ENCODE peak calls at places on chromosomes 13 and 19, in five cellular contexts. G, V, K, B and I are unnamed samples.

GRCh38 chr13:49020940-49021548 is 45.3 kb downstream of the FNDC3A start:
- DNase-seq in G (no peak), V (no peak), K (no peak), B (no peak), I (no peak)

GRCh38 chr13:73171926-73172325 is 113.1 kb downstream of the KLF5 start:
- DNase-seq in G (no peak), V (no peak), K (no peak), B (no peak), I (no peak)

GRCh38 chr13:67390462-67391093 is 160.4 kb upstream of the PCDH9 start:
- DNase-seq in G (no peak), V (no peak), K (no peak), B (no peak), I (no peak)

GRCh38 chr13:21988624-21989023 is 317.8 kb downstream of the FGF9 start:
- DNase-seq in G (no peak), V (no peak), K (no peak), B (no peak), I (no peak)

GRCh38 chr19:39341122-39341719 is 1.0 kb upstream of the SAMD4B start:
- DNase-seq in G (peak), V (no peak), K (peak), B (peak), I (no peak)

GRCh38 chr13:78137404-78138142 is 218.9 kb upstream of the EDNRB start:
- DNase-seq in G (peak), V (peak), K (peak), B (peak), I (peak)

GRCh38 chr13:110445722-110446569 is 115.6 kb downstream of the RAB20 start:
- DNase-seq in G (no peak), V (no peak), K (no peak), B (no peak), I (no peak)

GRCh38 chr19:30666301-30666803 is 294.2 kb downstream of the ZNF536 start:
- DNase-seq in G (peak), V (no peak), K (peak), B (peak), I (peak)

GRCh38 chr13:60620611-60621395 is 223.8 kb downstream of the TDRD3 start:
- DNase-seq in G (no peak), V (no peak), K (no peak), B (no peak), I (no peak)

GRCh38 chr13:85148009-85148408 is 651.2 kb downstream of the SLITRK6 start:
- DNase-seq in G (no peak), V (no peak), K (no peak), B (no peak), I (peak)

GRCh38 chr19:42196011-42197001 is 21.2 kb downstream of the DEDD2 start:
- DNase-seq in G (peak), V (no peak), K (no peak), B (peak), I (no peak)

GRCh38 chr19:18220632-18221275 is 5.5 kb downstream of the PDE4C start:
- DNase-seq in G (peak), V (no peak), K (no peak), B (peak), I (no peak)

GRCh38 chr19:49436381-49437017 is 4.8 kb downstream of the SLC17A7 start:
- DNase-seq in G (peak), V (no peak), K (peak), B (peak), I (no peak)

GRCh38 chr19:12872941-12873890 is 8.0 kb downstream of the DNASE2 start:
- DNase-seq in G (peak), V (no peak), K (peak), B (peak), I (peak)

GRCh38 chr13:36259361-36260137 is 38.1 kb downstream of the CCDC169 start:
- DNase-seq in G (peak), V (no peak), K (no peak), B (no peak), I (no peak)

GRCh38 chr19:53772943-53773342 is 51.2 kb downstream of the NLRP12 start:
- DNase-seq in G (peak), V (no peak), K (peak), B (peak), I (peak)

GRCh38 chr19:40217921-40218890 is at the start of gene TTC9B:
- DNase-seq in G (peak), V (no peak), K (peak), B (peak), I (no peak)

GRCh38 chr19:40815223-40815622 is 16.2 kb downstream of the EGLN2 start:
- DNase-seq in G (no peak), V (no peak), K (no peak), B (no peak), I (no peak)

GRCh38 chr13:42999491-42999890 is 7.5 kb upstream of the EPSTI1 start:
- DNase-seq in G (no peak), V (no peak), K (no peak), B (no peak), I (no peak)

GRCh38 chr19:56253737-56254136 is 18.8 kb upstream of the EDDM13 start:
- DNase-seq in G (peak), V (no peak), K (peak), B (no peak), I (peak)

GRCh38 chr13:52412128-52412527 is 6.2 kb upstream of the THSD1 start:
- DNase-seq in G (no peak), V (no peak), K (no peak), B (no peak), I (no peak)

GRCh38 chr19:35348909-35349611 is 1.4 kb downstream of the FFAR1 start:
- DNase-seq in G (no peak), V (no peak), K (no peak), B (peak), I (no peak)

GRCh38 chr19:43465468-43466120 is at the start of gene LYPD3:
- DNase-seq in G (no peak), V (no peak), K (no peak), B (peak), I (no peak)

GRCh38 chr13:40220299-40220935 is 446.0 kb downstream of the FOXO1 start:
- DNase-seq in G (no peak), V (no peak), K (no peak), B (no peak), I (no peak)

GRCh38 chr13:30607908-30608307 is 9.8 kb upstream of the USPL1 start:
- DNase-seq in G (no peak), V (peak), K (no peak), B (no peak), I (no peak)

GRCh38 chr13:24900507-24900906 is 136.5 kb downstream of the RNF17 start:
- DNase-seq in G (no peak), V (no peak), K (no peak), B (no peak), I (no peak)

DNA sequence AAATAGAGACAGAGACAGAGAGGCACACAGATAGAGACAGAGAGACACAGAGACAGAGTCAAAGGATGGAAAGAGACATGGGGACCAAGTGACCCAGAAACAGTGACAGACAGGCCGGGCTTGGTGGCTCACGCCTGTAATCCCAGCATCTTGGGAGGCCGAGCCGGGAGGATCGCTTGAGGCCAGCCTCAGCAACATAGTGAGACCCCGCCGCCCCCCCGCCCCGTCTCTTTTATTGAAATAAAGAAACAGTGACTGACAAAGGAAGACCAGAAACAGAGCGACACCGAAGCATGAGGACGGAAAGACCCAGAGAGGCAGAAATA is 848 bp upstream of the NECTIN2 start:
- DNase-seq in G (no peak), V (no peak), K (no peak), B (peak), I (no peak)
- H3K27ac ChIP-seq in G (peak), V (no peak), K (no peak), B (peak), I (peak)

GRCh38 chr13:111980146-111980929 is 86.6 kb upstream of the SOX1 start:
- DNase-seq in G (no peak), V (no peak), K (no peak), B (no peak), I (no peak)
- H3K9ac ChIP-seq in G (no peak), V (no peak), K (no peak), B (no peak), I (no peak)

GRCh38 chr19:46355991-46356669 is 9.2 kb downstream of the PPP5C start:
- DNase-seq in G (no peak), V (no peak), K (no peak), B (no peak), I (no peak)

GRCh38 chr19:46356670-46357055 is 9.8 kb downstream of the PPP5C start:
- DNase-seq in G (no peak), V (no peak), K (no peak), B (no peak), I (no peak)

GRCh38 chr19:46357846-46358583 is 11.1 kb downstream of the PPP5C start:
- DNase-seq in G (no peak), V (no peak), K (no peak), B (no peak), I (no peak)

GRCh38 chr19:46353730-46354528 is 7.0 kb downstream of the PPP5C start:
- DNase-seq in G (no peak), V (no peak), K (no peak), B (no peak), I (no peak)

GRCh38 chr19:46355234-46355990 is 8.5 kb downstream of the PPP5C start:
- DNase-seq in G (peak), V (no peak), K (no peak), B (no peak), I (peak)
- TF ChIP-seq CHD2 in G (no peak), V (no peak), K (no peak), B (no peak), I (no peak)

GRCh38 chr13:79402074-79402635 is 3.9 kb downstream of the RBM26 start:
- DNase-seq in G (peak), V (no peak), K (no peak), B (no peak), I (no peak)
- H3K27ac ChIP-seq in G (peak), V (peak), K (peak), B (no peak), I (no peak)

DNA sequence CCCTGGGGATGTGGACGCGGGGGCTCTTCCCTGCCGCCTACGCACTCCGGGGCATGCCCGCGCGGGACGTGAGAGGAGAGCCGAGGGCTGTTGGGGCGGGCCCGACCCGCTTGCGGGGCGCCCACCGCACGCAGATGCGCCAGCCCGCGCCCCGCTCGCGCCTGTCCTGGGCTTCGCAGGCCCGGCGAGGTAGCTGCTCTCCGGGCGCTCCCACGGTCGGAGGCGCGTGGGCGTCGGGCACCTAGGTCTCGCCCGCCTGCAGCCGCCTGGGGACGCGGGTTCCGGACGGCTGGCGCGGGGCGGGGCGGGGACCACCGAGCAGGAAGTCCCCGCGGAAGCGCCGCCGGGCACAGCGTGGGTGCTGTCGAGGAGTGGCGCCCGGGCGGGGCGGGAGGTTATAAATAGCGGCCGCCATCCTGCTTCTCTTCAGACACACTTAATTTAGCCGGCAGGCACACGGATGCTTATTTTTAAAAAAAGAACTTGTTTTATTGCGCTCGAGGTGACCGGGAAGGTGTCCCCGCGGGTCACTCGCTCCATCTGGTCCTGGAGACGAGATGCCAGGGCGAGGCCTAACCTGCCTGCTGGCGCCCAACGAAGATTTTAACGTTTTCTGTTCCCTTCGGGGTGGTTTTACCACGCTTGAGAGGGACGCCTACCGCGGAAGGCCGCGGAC is 561 bp upstream of the GJA3 start:
- DNase-seq in G (no peak), V (no peak), K (peak), B (peak), I (no peak)
- H3K9ac ChIP-seq in G (no peak), V (no peak), K (no peak), B (no peak), I (no peak)

DNA sequence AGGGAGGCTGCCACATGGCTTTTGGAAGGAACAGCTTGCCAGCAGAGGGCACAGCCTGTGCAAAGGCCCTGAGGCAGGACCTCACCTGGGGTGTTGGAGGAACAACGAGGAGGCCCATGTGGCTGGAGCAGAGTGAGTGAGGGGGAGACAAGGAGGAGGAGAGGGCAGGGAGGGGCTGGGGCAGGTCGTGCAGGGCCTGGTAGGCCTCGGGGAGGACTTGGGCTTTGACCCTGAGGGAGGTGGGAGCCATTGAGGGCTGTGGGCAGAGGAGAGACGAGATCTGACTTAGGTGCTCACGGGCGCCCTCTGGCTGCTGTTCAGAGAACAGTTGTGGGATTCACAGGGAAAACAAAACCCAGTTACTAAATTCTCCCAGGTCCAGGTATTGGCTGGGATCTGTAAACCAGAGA is 25.2 kb downstream of the ZNRF4 start:
- DNase-seq in G (peak), V (no peak), K (peak), B (peak), I (peak)
- TF ChIP-seq CHD2 in G (no peak), V (no peak), K (no peak), B (no peak), I (no peak)

GRCh38 chr13:23570099-23570926 is at the start of gene TNFRSF19:
- DNase-seq in G (peak), V (no peak), K (peak), B (no peak), I (peak)
- H3K27ac ChIP-seq in G (no peak), V (peak), K (peak), B (no peak), I (peak)